ENCODE peak calls at places on chromosome 22, in five cellular contexts. One of them, this sample, is unnamed.

GRCh38 chr22:22015631-22016030 is 33.0 kb upstream of the TOP3B start:
- DNase-seq in fibroblast of mammary gland: no peak
- DNase-seq in sigmoid colon: no peak
- DNase-seq in RKO: no peak
- DNase-seq in choroid plexus epithelial cell: no peak
- DNase-seq in this sample: no peak

GRCh38 chr22:47965066-47965465 is 1202.6 kb downstream of the TBC1D22A start:
- DNase-seq in fibroblast of mammary gland: no peak
- DNase-seq in sigmoid colon: no peak
- DNase-seq in RKO: no peak
- DNase-seq in choroid plexus epithelial cell: no peak
- DNase-seq in this sample: no peak

GRCh38 chr22:29427176-29427760 is 11.1 kb upstream of the RFPL1 start:
- DNase-seq in fibroblast of mammary gland: peak
- DNase-seq in sigmoid colon: no peak
- DNase-seq in RKO: no peak
- DNase-seq in choroid plexus epithelial cell: peak
- DNase-seq in this sample: no peak

GRCh38 chr22:39612811-39613548 is 42.4 kb downstream of the CACNA1I start:
- DNase-seq in fibroblast of mammary gland: no peak
- DNase-seq in sigmoid colon: no peak
- DNase-seq in RKO: no peak
- DNase-seq in choroid plexus epithelial cell: no peak
- DNase-seq in this sample: no peak

GRCh38 chr22:39241632-39242388 is 3.0 kb downstream of the PDGFB start:
- DNase-seq in fibroblast of mammary gland: no peak
- DNase-seq in sigmoid colon: no peak
- DNase-seq in RKO: no peak
- DNase-seq in choroid plexus epithelial cell: no peak
- DNase-seq in this sample: no peak

GRCh38 chr22:43343262-43343988 is at the start of gene SCUBE1:
- DNase-seq in fibroblast of mammary gland: peak
- DNase-seq in sigmoid colon: no peak
- DNase-seq in RKO: no peak
- DNase-seq in choroid plexus epithelial cell: peak
- DNase-seq in this sample: no peak

GRCh38 chr22:29199702-29200400 is 5.8 kb upstream of the EMID1 start:
- DNase-seq in fibroblast of mammary gland: no peak
- DNase-seq in sigmoid colon: no peak
- DNase-seq in RKO: no peak
- DNase-seq in choroid plexus epithelial cell: no peak
- DNase-seq in this sample: no peak

GRCh38 chr22:32785636-32786418 is 15.7 kb upstream of the TIMP3 start:
- DNase-seq in fibroblast of mammary gland: no peak
- DNase-seq in sigmoid colon: no peak
- DNase-seq in RKO: no peak
- DNase-seq in choroid plexus epithelial cell: no peak
- DNase-seq in this sample: no peak

GRCh38 chr22:19596680-19597398 is 72.6 kb upstream of the CLDN5 start:
- DNase-seq in fibroblast of mammary gland: no peak
- DNase-seq in sigmoid colon: no peak
- DNase-seq in RKO: no peak
- DNase-seq in choroid plexus epithelial cell: peak
- DNase-seq in this sample: no peak

This sample was measured in retinal pigment epithelial cell.